ENCODE peak calls at places on chromosomes 6 and 20, in six cellular contexts. One of them, this sample, is unnamed. For H3K27me3, the result is how much of the 10 kb centered on the place peaks cover.

GRCh38 chr6:642805-643204 is 14.1 kb downstream of the HUS1B start:
- DNase-seq in adrenal gland: no peak
- DNase-seq in body of pancreas: no peak
- DNase-seq in gastrocnemius medialis: no peak
- DNase-seq in ovary: no peak
- DNase-seq in lower lobe of right lung: no peak
- DNase-seq in this sample: no peak

GRCh38 chr20:62876826-62877728 is 15.5 kb upstream of the TCFL5 start:
- DNase-seq in adrenal gland: peak
- DNase-seq in body of pancreas: peak
- DNase-seq in gastrocnemius medialis: no peak
- DNase-seq in ovary: peak
- DNase-seq in lower lobe of right lung: no peak
- DNase-seq in this sample: peak

GRCh38 chr6:41298785-41299498 is 12.5 kb upstream of the TREM1 start:
- DNase-seq in adrenal gland: no peak
- DNase-seq in body of pancreas: no peak
- DNase-seq in gastrocnemius medialis: no peak
- DNase-seq in ovary: no peak
- DNase-seq in lower lobe of right lung: no peak
- DNase-seq in this sample: no peak

GRCh38 chr6:11251553-11252358 is 19.3 kb upstream of the NEDD9 start:
- DNase-seq in adrenal gland: peak
- DNase-seq in body of pancreas: peak
- DNase-seq in gastrocnemius medialis: peak
- DNase-seq in ovary: peak
- DNase-seq in lower lobe of right lung: no peak
- DNase-seq in this sample: peak

GRCh38 chr6:130928993-130929678 is 101.9 kb downstream of the SMLR1 start:
- DNase-seq in adrenal gland: no peak
- DNase-seq in body of pancreas: no peak
- DNase-seq in gastrocnemius medialis: no peak
- DNase-seq in ovary: no peak
- DNase-seq in lower lobe of right lung: no peak
- DNase-seq in this sample: no peak

GRCh38 chr6:169170583-169170955 is 83.1 kb downstream of the THBS2 start:
- DNase-seq in adrenal gland: peak
- DNase-seq in body of pancreas: no peak
- DNase-seq in gastrocnemius medialis: no peak
- DNase-seq in ovary: no peak
- DNase-seq in lower lobe of right lung: no peak
- DNase-seq in this sample: no peak

GRCh38 chr6:168280899-168281245 is 38.7 kb downstream of the DACT2 start:
- DNase-seq in adrenal gland: no peak
- DNase-seq in body of pancreas: no peak
- DNase-seq in gastrocnemius medialis: no peak
- DNase-seq in ovary: no peak
- DNase-seq in lower lobe of right lung: no peak
- DNase-seq in this sample: no peak

GRCh38 chr6:145544031-145544430 is 191.3 kb downstream of the EPM2A start:
- DNase-seq in adrenal gland: peak
- DNase-seq in body of pancreas: no peak
- DNase-seq in gastrocnemius medialis: no peak
- DNase-seq in ovary: no peak
- DNase-seq in lower lobe of right lung: no peak
- DNase-seq in this sample: no peak

GRCh38 chr20:41618807-41619294 is 674 bp upstream of the CHD6 start:
- DNase-seq in adrenal gland: no peak
- DNase-seq in body of pancreas: no peak
- DNase-seq in gastrocnemius medialis: no peak
- DNase-seq in ovary: no peak
- DNase-seq in lower lobe of right lung: no peak
- DNase-seq in this sample: no peak

GRCh38 chr6:82702574-82702973 is 339.0 kb downstream of the TPBG start:
- DNase-seq in adrenal gland: no peak
- DNase-seq in body of pancreas: no peak
- DNase-seq in gastrocnemius medialis: no peak
- DNase-seq in ovary: no peak
- DNase-seq in lower lobe of right lung: no peak
- DNase-seq in this sample: no peak

GRCh38 chr20:13029687-13030510 is 21.1 kb downstream of the SPTLC3 start:
- DNase-seq in adrenal gland: peak
- DNase-seq in body of pancreas: peak
- DNase-seq in gastrocnemius medialis: no peak
- DNase-seq in ovary: no peak
- DNase-seq in lower lobe of right lung: no peak
- DNase-seq in this sample: no peak

GRCh38 chr6:170529839-170530520 is 23.1 kb downstream of the PSMB1 start:
- DNase-seq in adrenal gland: peak
- DNase-seq in body of pancreas: peak
- DNase-seq in gastrocnemius medialis: peak
- DNase-seq in ovary: peak
- DNase-seq in lower lobe of right lung: peak
- DNase-seq in this sample: peak

GRCh38 chr20:51366155-51366886 is 176.2 kb downstream of the NFATC2 start:
- DNase-seq in adrenal gland: peak
- DNase-seq in body of pancreas: peak
- DNase-seq in gastrocnemius medialis: no peak
- DNase-seq in ovary: peak
- DNase-seq in lower lobe of right lung: no peak
- DNase-seq in this sample: peak

GRCh38 chr6:112639436-112639835 is 292.3 kb downstream of the RFPL4B start:
- DNase-seq in adrenal gland: no peak
- DNase-seq in body of pancreas: no peak
- DNase-seq in gastrocnemius medialis: no peak
- DNase-seq in ovary: no peak
- DNase-seq in lower lobe of right lung: no peak
- DNase-seq in this sample: no peak

GRCh38 chr6:89454300-89454699 is 21.3 kb downstream of the ANKRD6 start:
- DNase-seq in adrenal gland: no peak
- DNase-seq in body of pancreas: no peak
- DNase-seq in gastrocnemius medialis: no peak
- DNase-seq in ovary: no peak
- DNase-seq in lower lobe of right lung: no peak
- DNase-seq in this sample: no peak

GRCh38 chr6:110662468-110663211 is 152.6 kb downstream of the CDK19 start:
- DNase-seq in adrenal gland: no peak
- DNase-seq in body of pancreas: no peak
- DNase-seq in gastrocnemius medialis: no peak
- DNase-seq in ovary: no peak
- DNase-seq in lower lobe of right lung: no peak
- DNase-seq in this sample: no peak

GRCh38 chr6:157216570-157216969 is 106.7 kb downstream of the TMEM242 start:
- DNase-seq in adrenal gland: no peak
- DNase-seq in body of pancreas: no peak
- DNase-seq in gastrocnemius medialis: no peak
- DNase-seq in ovary: no peak
- DNase-seq in lower lobe of right lung: no peak
- DNase-seq in this sample: no peak

GRCh38 chr6:103255132-103255531 is 1604.6 kb downstream of the HACE1 start:
- DNase-seq in adrenal gland: no peak
- DNase-seq in body of pancreas: no peak
- DNase-seq in gastrocnemius medialis: no peak
- DNase-seq in ovary: no peak
- DNase-seq in lower lobe of right lung: no peak
- DNase-seq in this sample: no peak

GRCh38 chr6:159720708-159721107 is 6.6 kb upstream of the WTAP start:
- DNase-seq in adrenal gland: no peak
- DNase-seq in body of pancreas: peak
- DNase-seq in gastrocnemius medialis: no peak
- DNase-seq in ovary: no peak
- DNase-seq in lower lobe of right lung: no peak
- DNase-seq in this sample: no peak

GRCh38 chr6:8180327-8181161 is 78.2 kb upstream of the EEF1E1 start:
- DNase-seq in adrenal gland: no peak
- DNase-seq in body of pancreas: no peak
- DNase-seq in gastrocnemius medialis: no peak
- DNase-seq in ovary: no peak
- DNase-seq in lower lobe of right lung: no peak
- DNase-seq in this sample: no peak

GRCh38 chr20:63835031-63835858 is 4.2 kb upstream of the ZBTB46 start:
- DNase-seq in adrenal gland: peak
- DNase-seq in body of pancreas: peak
- DNase-seq in gastrocnemius medialis: peak
- DNase-seq in ovary: peak
- DNase-seq in lower lobe of right lung: peak
- DNase-seq in this sample: peak

DNA sequence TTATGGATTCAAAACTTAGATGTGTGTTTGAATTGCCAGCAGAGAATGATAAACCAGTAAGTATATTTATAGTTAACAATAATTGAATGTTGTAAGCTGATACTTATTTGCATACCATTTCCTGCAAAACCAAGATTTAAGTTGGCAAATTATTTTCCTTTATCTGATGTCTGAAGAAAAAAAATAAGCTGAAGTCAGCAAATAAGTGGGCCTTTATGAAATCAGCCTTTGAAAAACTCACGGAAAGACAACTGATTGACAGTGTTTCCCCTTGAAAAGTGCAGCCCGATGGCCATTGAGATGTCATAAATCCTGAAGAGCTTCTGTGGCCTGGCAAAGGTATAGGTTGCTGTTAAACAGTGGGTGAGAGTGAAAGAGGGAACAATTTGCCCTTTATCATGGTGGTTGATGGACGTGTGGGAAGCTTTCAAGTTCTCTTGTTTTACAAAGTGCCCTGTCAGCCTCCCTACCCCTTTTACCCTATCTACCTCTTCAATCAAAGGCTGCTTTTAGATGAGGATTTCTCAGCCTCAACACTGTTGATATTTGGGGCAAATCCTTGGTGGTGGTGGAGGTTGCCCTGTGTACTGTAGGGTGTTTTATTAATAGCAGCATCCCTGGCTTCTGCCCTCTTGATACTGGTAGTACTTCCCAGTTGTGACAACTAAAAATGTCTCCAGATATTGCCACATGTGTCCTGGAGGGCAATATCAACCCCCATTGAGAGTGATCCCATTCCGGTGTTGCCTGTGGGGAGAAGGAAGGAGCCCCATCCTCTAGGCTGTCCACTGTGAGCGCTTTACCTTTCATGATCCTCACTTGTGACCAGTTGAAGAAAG is 50.2 kb downstream of the VAPB start:
- DNase-seq in adrenal gland: no peak
- DNase-seq in body of pancreas: no peak
- DNase-seq in gastrocnemius medialis: no peak
- DNase-seq in ovary: no peak
- DNase-seq in lower lobe of right lung: no peak
- DNase-seq in this sample: no peak
- H3K27me3 ChIP-seq in adrenal gland: under half
- H3K27me3 ChIP-seq in body of pancreas: under half
- H3K27me3 ChIP-seq in gastrocnemius medialis: under half
- H3K27me3 ChIP-seq in ovary: under half
- H3K27me3 ChIP-seq in lower lobe of right lung: under half
- H3K27me3 ChIP-seq in this sample: under half

GRCh38 chr20:35541783-35542662 is at the start of gene ERGIC3:
- DNase-seq in adrenal gland: peak
- DNase-seq in body of pancreas: peak
- DNase-seq in gastrocnemius medialis: peak
- DNase-seq in ovary: peak
- DNase-seq in lower lobe of right lung: peak
- DNase-seq in this sample: peak
- TF ChIP-seq CTCF in adrenal gland: peak
- TF ChIP-seq CTCF in body of pancreas: no peak
- TF ChIP-seq CTCF in gastrocnemius medialis: peak
- TF ChIP-seq CTCF in ovary: no peak
- TF ChIP-seq CTCF in lower lobe of right lung: peak
- TF ChIP-seq CTCF in this sample: peak

GRCh38 chr6:33815854-33816253 is 12.1 kb upstream of the MLN start:
- DNase-seq in adrenal gland: no peak
- DNase-seq in body of pancreas: no peak
- DNase-seq in gastrocnemius medialis: no peak
- DNase-seq in ovary: no peak
- DNase-seq in lower lobe of right lung: peak
- DNase-seq in this sample: no peak

GRCh38 chr6:33813246-33813904 is 9.6 kb upstream of the MLN start:
- DNase-seq in adrenal gland: no peak
- DNase-seq in body of pancreas: no peak
- DNase-seq in gastrocnemius medialis: no peak
- DNase-seq in ovary: no peak
- DNase-seq in lower lobe of right lung: peak
- DNase-seq in this sample: no peak

GRCh38 chr6:33814663-33814985 is 10.8 kb upstream of the MLN start:
- DNase-seq in adrenal gland: no peak
- DNase-seq in body of pancreas: no peak
- DNase-seq in gastrocnemius medialis: no peak
- DNase-seq in ovary: no peak
- DNase-seq in lower lobe of right lung: no peak
- DNase-seq in this sample: no peak

GRCh38 chr6:33812669-33813068 is 8.9 kb upstream of the MLN start:
- DNase-seq in adrenal gland: no peak
- DNase-seq in body of pancreas: peak
- DNase-seq in gastrocnemius medialis: no peak
- DNase-seq in ovary: peak
- DNase-seq in lower lobe of right lung: peak
- DNase-seq in this sample: peak

GRCh38 chr6:33813960-33814662 is 10.3 kb upstream of the MLN start:
- DNase-seq in adrenal gland: no peak
- DNase-seq in body of pancreas: no peak
- DNase-seq in gastrocnemius medialis: no peak
- DNase-seq in ovary: no peak
- DNase-seq in lower lobe of right lung: peak
- DNase-seq in this sample: no peak
- H3K27me3 ChIP-seq in adrenal gland: under half
- H3K27me3 ChIP-seq in body of pancreas: under half
- H3K27me3 ChIP-seq in gastrocnemius medialis: under half
- H3K27me3 ChIP-seq in ovary: under half
- H3K27me3 ChIP-seq in lower lobe of right lung: under half
- H3K27me3 ChIP-seq in this sample: under half

DNA sequence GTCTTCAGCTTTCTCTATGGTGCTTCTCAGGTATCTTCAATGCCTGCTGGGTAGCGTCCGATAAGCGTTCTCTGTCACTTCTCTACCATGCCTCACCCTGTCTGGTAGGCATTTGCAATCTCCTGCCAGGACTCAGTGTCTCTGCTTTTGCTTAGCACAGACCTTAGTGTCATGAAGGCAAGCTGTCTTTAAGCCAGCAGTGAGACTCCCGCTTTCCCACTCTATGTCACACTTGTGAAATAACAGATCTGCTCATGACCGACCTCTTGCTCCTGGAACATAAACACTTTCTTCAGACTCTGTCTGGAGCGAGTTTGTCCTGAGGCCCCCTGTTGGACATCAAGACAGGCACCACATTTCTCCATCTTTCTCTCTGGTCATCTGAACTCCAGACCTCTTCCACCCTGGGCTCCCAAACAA is 17.0 kb downstream of the ADGRB3 start:
- DNase-seq in adrenal gland: no peak
- DNase-seq in body of pancreas: no peak
- DNase-seq in gastrocnemius medialis: no peak
- DNase-seq in ovary: no peak
- DNase-seq in lower lobe of right lung: no peak
- DNase-seq in this sample: no peak
- TF ChIP-seq CTCF in adrenal gland: no peak
- TF ChIP-seq CTCF in body of pancreas: no peak
- TF ChIP-seq CTCF in gastrocnemius medialis: no peak
- TF ChIP-seq CTCF in ovary: no peak
- TF ChIP-seq CTCF in lower lobe of right lung: no peak
- TF ChIP-seq CTCF in this sample: no peak

GRCh38 chr20:21705466-21706344 is at the start of gene PAX1:
- DNase-seq in adrenal gland: no peak
- DNase-seq in body of pancreas: no peak
- DNase-seq in gastrocnemius medialis: no peak
- DNase-seq in ovary: no peak
- DNase-seq in lower lobe of right lung: no peak
- DNase-seq in this sample: no peak
- H3K27me3 ChIP-seq in adrenal gland: half or more
- H3K27me3 ChIP-seq in body of pancreas: under half
- H3K27me3 ChIP-seq in gastrocnemius medialis: half or more
- H3K27me3 ChIP-seq in ovary: under half
- H3K27me3 ChIP-seq in lower lobe of right lung: half or more
- H3K27me3 ChIP-seq in this sample: half or more